ENCODE peak calls at places on chromosomes 13 and 19, in four cellular contexts. V, T, M and U are unnamed samples.

GRCh38 chr13:108158746-108159145 is 56.6 kb downstream of the LIG4 start:
- DNase-seq in V (no peak), T (no peak), M (no peak), U (no peak)

GRCh38 chr19:51002542-51003311 is 1.3 kb upstream of the KLK8 start:
- DNase-seq in V (no peak), T (no peak), M (peak; percentile 83), U (no peak)

GRCh38 chr13:108915095-108915633 is 285.8 kb downstream of the MYO16 start:
- DNase-seq in V (no peak), T (no peak), M (peak; percentile 29), U (peak; percentile 16)

GRCh38 chr19:16860996-16861395 is 27.8 kb upstream of the F2RL3 start:
- DNase-seq in V (no peak), T (no peak), M (no peak), U (no peak)

GRCh38 chr19:6030214-6030507 is 52.2 kb upstream of the RANBP3 start:
- DNase-seq in V (no peak), T (no peak), M (no peak), U (no peak)

GRCh38 chr13:111115051-111115840 is at the start of gene ARHGEF7:
- DNase-seq in V (no peak), T (no peak), M (peak; percentile 38), U (no peak)

GRCh38 chr19:8042900-8043299 is 9.7 kb upstream of the CCL25 start:
- DNase-seq in V (no peak), T (no peak), M (no peak), U (no peak)

GRCh38 chr19:33414667-33415605 is 41.4 kb downstream of the CEBPG start:
- DNase-seq in V (no peak), T (no peak), M (no peak), U (no peak)

GRCh38 chr13:55244991-55245644 is 1895.6 kb upstream of the PRR20A start:
- DNase-seq in V (no peak), T (no peak), M (peak; percentile 17), U (no peak)

GRCh38 chr13:42478531-42479156 is 95.3 kb upstream of the TNFSF11 start:
- DNase-seq in V (no peak), T (no peak), M (no peak), U (peak; percentile 34)

GRCh38 chr19:10580979-10581631 is 6.0 kb downstream of the AP1M2 start:
- DNase-seq in V (peak; percentile 86), T (peak; percentile 75), M (peak; percentile 88), U (peak; percentile 74)

GRCh38 chr13:41386206-41386605 is 71.1 kb upstream of the RGCC start:
- DNase-seq in V (no peak), T (no peak), M (no peak), U (no peak)

GRCh38 chr13:95300625-95301134 is 571 bp downstream of the ABCC4 start:
- DNase-seq in V (peak; percentile 35), T (peak; percentile 7), M (peak; percentile 42), U (peak; percentile 57)

GRCh38 chr13:110326263-110326904 is 19.3 kb downstream of the COL4A2 start:
- DNase-seq in V (no peak), T (no peak), M (peak; percentile 70), U (no peak)

GRCh38 chr19:16722591-16722990 is 2.9 kb downstream of the NWD1 start:
- DNase-seq in V (no peak), T (no peak), M (no peak), U (no peak)

GRCh38 chr13:21232196-21232595 is 55.7 kb downstream of the MRPL57 start:
- DNase-seq in V (peak; percentile 27), T (no peak), M (no peak), U (no peak)

GRCh38 chr13:93286047-93286446 is 59.4 kb downstream of the GPC6 start:
- DNase-seq in V (no peak), T (no peak), M (no peak), U (no peak)

GRCh38 chr19:43438291-43439162 is 23.8 kb downstream of the TEX101 start:
- DNase-seq in V (peak; percentile 20), T (no peak), M (peak; percentile 62), U (peak; percentile 63)